ENCODE peak calls at places on chromosomes 4 and X, in eight cellular contexts. One of them, this sample, is unnamed.

GRCh38 chrX:34813618-34814017 is 129.0 kb upstream of the FAM47B start:
- DNase-seq in GM04504: no peak
- DNase-seq in NCI-H1930: no peak
- DNase-seq in tibial artery: no peak
- DNase-seq in Caki2: no peak
- DNase-seq in body of pancreas: no peak
- DNase-seq in left colon: no peak
- DNase-seq in mammary epithelial cell: peak
- DNase-seq in this sample: no peak

GRCh38 chr4:73620115-73620792 is at the start of gene RASSF6:
- DNase-seq in GM04504: no peak
- DNase-seq in NCI-H1930: no peak
- DNase-seq in tibial artery: no peak
- DNase-seq in Caki2: peak
- DNase-seq in body of pancreas: peak
- DNase-seq in left colon: peak
- DNase-seq in mammary epithelial cell: peak
- DNase-seq in this sample: no peak

GRCh38 chr4:106401157-106401556 is 32.6 kb upstream of the GIMD1 start:
- DNase-seq in GM04504: no peak
- DNase-seq in NCI-H1930: no peak
- DNase-seq in tibial artery: no peak
- DNase-seq in Caki2: no peak
- DNase-seq in body of pancreas: no peak
- DNase-seq in left colon: no peak
- DNase-seq in mammary epithelial cell: no peak
- DNase-seq in this sample: no peak

GRCh38 chr4:7421356-7422097 is 13.2 kb downstream of the PSAPL1 start:
- DNase-seq in GM04504: no peak
- DNase-seq in NCI-H1930: no peak
- DNase-seq in tibial artery: no peak
- DNase-seq in Caki2: no peak
- DNase-seq in body of pancreas: no peak
- DNase-seq in left colon: no peak
- DNase-seq in mammary epithelial cell: no peak
- DNase-seq in this sample: no peak

GRCh38 chr4:12595489-12595888 is 888.7 kb downstream of the RAB28 start:
- DNase-seq in GM04504: no peak
- DNase-seq in NCI-H1930: no peak
- DNase-seq in tibial artery: no peak
- DNase-seq in Caki2: no peak
- DNase-seq in body of pancreas: no peak
- DNase-seq in left colon: no peak
- DNase-seq in mammary epithelial cell: no peak
- DNase-seq in this sample: no peak

GRCh38 chrX:48909703-48910102 is 1.7 kb downstream of the SLC35A2 start:
- DNase-seq in GM04504: no peak
- DNase-seq in NCI-H1930: no peak
- DNase-seq in tibial artery: no peak
- DNase-seq in Caki2: no peak
- DNase-seq in body of pancreas: no peak
- DNase-seq in left colon: no peak
- DNase-seq in mammary epithelial cell: no peak
- DNase-seq in this sample: no peak

GRCh38 chr4:25144870-25145481 is 15.3 kb downstream of the SEPSECS start:
- DNase-seq in GM04504: peak
- DNase-seq in NCI-H1930: no peak
- DNase-seq in tibial artery: no peak
- DNase-seq in Caki2: peak
- DNase-seq in body of pancreas: no peak
- DNase-seq in left colon: no peak
- DNase-seq in mammary epithelial cell: no peak
- DNase-seq in this sample: no peak

GRCh38 chrX:71095555-71095970 is at the start of gene FOXO4:
- DNase-seq in GM04504: peak
- DNase-seq in NCI-H1930: peak
- DNase-seq in tibial artery: peak
- DNase-seq in Caki2: peak
- DNase-seq in body of pancreas: peak
- DNase-seq in left colon: peak
- DNase-seq in mammary epithelial cell: peak
- DNase-seq in this sample: peak

GRCh38 chrX:18410038-18410437 is 15.4 kb upstream of the CDKL5 start:
- DNase-seq in GM04504: no peak
- DNase-seq in NCI-H1930: no peak
- DNase-seq in tibial artery: no peak
- DNase-seq in Caki2: no peak
- DNase-seq in body of pancreas: peak
- DNase-seq in left colon: no peak
- DNase-seq in mammary epithelial cell: no peak
- DNase-seq in this sample: no peak

GRCh38 chr4:133320576-133321170 is 171.6 kb downstream of the PCDH10 start:
- DNase-seq in GM04504: peak
- DNase-seq in NCI-H1930: no peak
- DNase-seq in tibial artery: no peak
- DNase-seq in Caki2: peak
- DNase-seq in body of pancreas: no peak
- DNase-seq in left colon: no peak
- DNase-seq in mammary epithelial cell: peak
- DNase-seq in this sample: no peak

GRCh38 chr4:6278801-6279197 is 9.1 kb downstream of the WFS1 start:
- DNase-seq in GM04504: no peak
- DNase-seq in NCI-H1930: no peak
- DNase-seq in tibial artery: no peak
- DNase-seq in Caki2: no peak
- DNase-seq in body of pancreas: peak
- DNase-seq in left colon: peak
- DNase-seq in mammary epithelial cell: no peak
- DNase-seq in this sample: no peak

GRCh38 chr4:86129546-86129945 is 230.3 kb downstream of the MAPK10 start:
- DNase-seq in GM04504: no peak
- DNase-seq in NCI-H1930: no peak
- DNase-seq in tibial artery: no peak
- DNase-seq in Caki2: no peak
- DNase-seq in body of pancreas: no peak
- DNase-seq in left colon: no peak
- DNase-seq in mammary epithelial cell: no peak
- DNase-seq in this sample: no peak

GRCh38 chrX:9577555-9577954 is 112.7 kb downstream of the TBL1X start:
- DNase-seq in GM04504: no peak
- DNase-seq in NCI-H1930: no peak
- DNase-seq in tibial artery: no peak
- DNase-seq in Caki2: no peak
- DNase-seq in body of pancreas: no peak
- DNase-seq in left colon: no peak
- DNase-seq in mammary epithelial cell: no peak
- DNase-seq in this sample: no peak

GRCh38 chr4:18844726-18845125 is 823.2 kb upstream of the LCORL start:
- DNase-seq in GM04504: no peak
- DNase-seq in NCI-H1930: no peak
- DNase-seq in tibial artery: no peak
- DNase-seq in Caki2: no peak
- DNase-seq in body of pancreas: no peak
- DNase-seq in left colon: no peak
- DNase-seq in mammary epithelial cell: no peak
- DNase-seq in this sample: no peak

GRCh38 chr4:101198741-101199339 is 148.5 kb downstream of the PPP3CA start:
- DNase-seq in GM04504: no peak
- DNase-seq in NCI-H1930: peak
- DNase-seq in tibial artery: no peak
- DNase-seq in Caki2: no peak
- DNase-seq in body of pancreas: no peak
- DNase-seq in left colon: no peak
- DNase-seq in mammary epithelial cell: no peak
- DNase-seq in this sample: no peak

GRCh38 chr4:10020871-10021676 is at the start of gene SLC2A9:
- DNase-seq in GM04504: no peak
- DNase-seq in NCI-H1930: no peak
- DNase-seq in tibial artery: no peak
- DNase-seq in Caki2: no peak
- DNase-seq in body of pancreas: no peak
- DNase-seq in left colon: no peak
- DNase-seq in mammary epithelial cell: peak
- DNase-seq in this sample: no peak

GRCh38 chr4:3767569-3768288 is 1.5 kb downstream of the ADRA2C start:
- DNase-seq in GM04504: no peak
- DNase-seq in NCI-H1930: peak
- DNase-seq in tibial artery: no peak
- DNase-seq in Caki2: no peak
- DNase-seq in body of pancreas: no peak
- DNase-seq in left colon: peak
- DNase-seq in mammary epithelial cell: peak
- DNase-seq in this sample: no peak

GRCh38 chr4:53804719-53805118 is 213.4 kb upstream of the LNX1 start:
- DNase-seq in GM04504: no peak
- DNase-seq in NCI-H1930: no peak
- DNase-seq in tibial artery: no peak
- DNase-seq in Caki2: no peak
- DNase-seq in body of pancreas: peak
- DNase-seq in left colon: peak
- DNase-seq in mammary epithelial cell: peak
- DNase-seq in this sample: no peak

GRCh38 chr4:137025484-137026059 is 506.7 kb downstream of the PCDH18 start:
- DNase-seq in GM04504: no peak
- DNase-seq in NCI-H1930: no peak
- DNase-seq in tibial artery: no peak
- DNase-seq in Caki2: no peak
- DNase-seq in body of pancreas: no peak
- DNase-seq in left colon: no peak
- DNase-seq in mammary epithelial cell: no peak
- DNase-seq in this sample: no peak

GRCh38 chr4:184345573-184345922 is 127.9 kb upstream of the ENPP6 start:
- DNase-seq in GM04504: no peak
- DNase-seq in NCI-H1930: no peak
- DNase-seq in tibial artery: no peak
- DNase-seq in Caki2: no peak
- DNase-seq in body of pancreas: no peak
- DNase-seq in left colon: no peak
- DNase-seq in mammary epithelial cell: no peak
- DNase-seq in this sample: no peak

GRCh38 chr4:169583563-169583962 is 28.8 kb downstream of the NEK1 start:
- DNase-seq in GM04504: peak
- DNase-seq in NCI-H1930: no peak
- DNase-seq in tibial artery: no peak
- DNase-seq in Caki2: no peak
- DNase-seq in body of pancreas: no peak
- DNase-seq in left colon: no peak
- DNase-seq in mammary epithelial cell: peak
- DNase-seq in this sample: no peak

GRCh38 chr4:8149664-8150063 is 8.9 kb downstream of the ABLIM2 start:
- DNase-seq in GM04504: no peak
- DNase-seq in NCI-H1930: no peak
- DNase-seq in tibial artery: no peak
- DNase-seq in Caki2: no peak
- DNase-seq in body of pancreas: no peak
- DNase-seq in left colon: no peak
- DNase-seq in mammary epithelial cell: no peak
- DNase-seq in this sample: no peak

GRCh38 chr4:169307581-169307980 is 36.8 kb upstream of the SH3RF1 start:
- DNase-seq in GM04504: no peak
- DNase-seq in NCI-H1930: no peak
- DNase-seq in tibial artery: no peak
- DNase-seq in Caki2: no peak
- DNase-seq in body of pancreas: no peak
- DNase-seq in left colon: no peak
- DNase-seq in mammary epithelial cell: peak
- DNase-seq in this sample: no peak

GRCh38 chr4:14415146-14415545 is 587.1 kb upstream of the CPEB2 start:
- DNase-seq in GM04504: no peak
- DNase-seq in NCI-H1930: no peak
- DNase-seq in tibial artery: no peak
- DNase-seq in Caki2: peak
- DNase-seq in body of pancreas: no peak
- DNase-seq in left colon: no peak
- DNase-seq in mammary epithelial cell: peak
- DNase-seq in this sample: peak

GRCh38 chr4:174437756-174438155 is 84.5 kb downstream of the HPGD start:
- DNase-seq in GM04504: no peak
- DNase-seq in NCI-H1930: no peak
- DNase-seq in tibial artery: no peak
- DNase-seq in Caki2: no peak
- DNase-seq in body of pancreas: no peak
- DNase-seq in left colon: no peak
- DNase-seq in mammary epithelial cell: no peak
- DNase-seq in this sample: no peak

GRCh38 chrX:49064735-49065134 is 5.9 kb downstream of the CCDC120 start:
- DNase-seq in GM04504: no peak
- DNase-seq in NCI-H1930: no peak
- DNase-seq in tibial artery: no peak
- DNase-seq in Caki2: no peak
- DNase-seq in body of pancreas: no peak
- DNase-seq in left colon: no peak
- DNase-seq in mammary epithelial cell: no peak
- DNase-seq in this sample: no peak

GRCh38 chrX:150897371-150898319 is 823 bp downstream of the CD99L2 start:
- DNase-seq in GM04504: no peak
- DNase-seq in NCI-H1930: no peak
- DNase-seq in tibial artery: no peak
- DNase-seq in Caki2: peak
- DNase-seq in body of pancreas: peak
- DNase-seq in left colon: peak
- DNase-seq in mammary epithelial cell: peak
- DNase-seq in this sample: no peak

GRCh38 chr4:71441186-71442169 is 102.7 kb downstream of the SLC4A4 start:
- DNase-seq in GM04504: peak
- DNase-seq in NCI-H1930: no peak
- DNase-seq in tibial artery: no peak
- DNase-seq in Caki2: peak
- DNase-seq in body of pancreas: peak
- DNase-seq in left colon: no peak
- DNase-seq in mammary epithelial cell: peak
- DNase-seq in this sample: no peak

GRCh38 chr4:185534534-185534849 is 815 bp downstream of the PDLIM3 start:
- DNase-seq in GM04504: no peak
- DNase-seq in NCI-H1930: no peak
- DNase-seq in tibial artery: no peak
- DNase-seq in Caki2: no peak
- DNase-seq in body of pancreas: no peak
- DNase-seq in left colon: no peak
- DNase-seq in mammary epithelial cell: no peak
- DNase-seq in this sample: no peak